ENCODE peak calls at places on chromosome 21, in five cellular contexts. X is GM12892, W is H1, O is SK-N-SH, Q is GM12878. T is an unnamed sample.

GRCh38 chr21:26966360-26966977 is 419 bp downstream of the ADAMTS5 start:
- DNase-seq in Q (no peak), O (no peak), X (no peak), W (no peak), T (peak)

GRCh38 chr21:40671721-40672120 is 175.2 kb downstream of the DSCAM start:
- DNase-seq in X (no peak), Q (no peak), W (no peak), O (no peak), T (no peak)

GRCh38 chr21:42569732-42570301 is 56.2 kb downstream of the SLC37A1 start:
- DNase-seq in W (no peak), O (no peak), Q (no peak), X (no peak), T (no peak)

GRCh38 chr21:44940116-44940631 is 345 bp downstream of the SLX9 start:
- DNase-seq in W (no peak), O (no peak), X (no peak), Q (no peak), T (no peak)

GRCh38 chr21:15788847-15789548 is 59.2 kb downstream of the USP25 start:
- DNase-seq in Q (no peak), W (no peak), O (no peak), X (no peak), T (no peak)

GRCh38 chr21:42662430-42663199 is 9.2 kb downstream of the PDE9A start:
- DNase-seq in O (no peak), W (no peak), Q (no peak), X (no peak), T (no peak)

GRCh38 chr21:21151231-21151630 is 153.0 kb downstream of the NCAM2 start:
- DNase-seq in W (no peak), X (no peak), O (no peak), Q (no peak), T (no peak)

GRCh38 chr21:41510500-41510899 is 2.5 kb upstream of the TMPRSS2 start:
- DNase-seq in O (no peak), Q (no peak), W (no peak), X (no peak), T (no peak)

GRCh38 chr21:33212159-33212851 is 17.4 kb upstream of the IFNAR2 start:
- DNase-seq in W (no peak), O (no peak), X (no peak), Q (no peak), T (no peak)

GRCh38 chr21:44517175-44517899 is 22.7 kb downstream of the KRTAP10-1 start:
- DNase-seq in X (no peak), Q (peak), O (peak), W (no peak), T (no peak)

GRCh38 chr21:14737922-14738321 is 191.8 kb upstream of the SAMSN1 start:
- DNase-seq in X (no peak), W (no peak), Q (no peak), O (peak), T (no peak)

GRCh38 chr21:42481169-42481568 is 14.9 kb downstream of the RSPH1 start:
- DNase-seq in W (no peak), X (no peak), O (no peak), Q (no peak), T (no peak)

GRCh38 chr21:41817228-41817627 is 50.4 kb upstream of the RIPK4 start:
- DNase-seq in X (peak), Q (no peak), W (no peak), O (peak), T (peak)

GRCh38 chr21:41593784-41594138 is 85.8 kb upstream of the TMPRSS2 start:
- DNase-seq in Q (no peak), W (no peak), X (no peak), O (no peak), T (no peak)

GRCh38 chr21:44813149-44813548 is 4.7 kb downstream of the SUMO3 start:
- DNase-seq in X (no peak), W (no peak), Q (no peak), O (no peak), T (no peak)

GRCh38 chr21:14711287-14711686 is 165.2 kb upstream of the SAMSN1 start:
- DNase-seq in O (no peak), Q (no peak), W (no peak), X (no peak), T (no peak)

GRCh38 chr21:43907751-43908150 is 42.7 kb downstream of the AGPAT3 start:
- DNase-seq in O (no peak), W (no peak), Q (no peak), X (no peak), T (no peak)

GRCh38 chr21:43609501-43610340 is 49.6 kb downstream of the HSF2BP start:
- DNase-seq in W (no peak), Q (no peak), X (no peak), O (peak), T (no peak)

GRCh38 chr21:42565206-42565810 is 51.7 kb downstream of the SLC37A1 start:
- DNase-seq in Q (no peak), X (no peak), O (no peak), W (no peak), T (no peak)

GRCh38 chr21:9839011-9839661 is 682.2 kb upstream of the TPTE start:
- DNase-seq in O (peak), W (no peak), Q (no peak), X (no peak), T (no peak)

GRCh38 chr21:14603202-14603601 is 57.1 kb upstream of the SAMSN1 start:
- DNase-seq in X (no peak), W (no peak), Q (no peak), O (no peak), T (no peak)

GRCh38 chr21:15289896-15290841 is 225.4 kb upstream of the NRIP1 start:
- DNase-seq in X (no peak), O (peak), Q (no peak), W (no peak), T (no peak)

GRCh38 chr21:43597052-43597451 is 62.2 kb downstream of the HSF2BP start:
- DNase-seq in X (no peak), O (no peak), W (no peak), Q (no peak), T (no peak)

GRCh38 chr21:26958792-26959191 is 8.1 kb downstream of the ADAMTS5 start:
- DNase-seq in W (no peak), Q (no peak), O (no peak), X (no peak), T (no peak)

GRCh38 chr21:18832950-18833349 is 429.4 kb upstream of the TMPRSS15 start:
- DNase-seq in X (no peak), O (no peak), W (no peak), Q (no peak), T (no peak)

GRCh38 chr21:32742470-32742869 is 14.7 kb upstream of the SYNJ1 start:
- DNase-seq in W (no peak), O (no peak), X (no peak), Q (no peak), T (no peak)

GRCh38 chr21:42233067-42233981 is 14.4 kb downstream of the ABCG1 start:
- DNase-seq in O (peak), W (no peak), Q (peak), X (peak), T (peak)

GRCh38 chr21:15005391-15005790 is 59.4 kb downstream of the NRIP1 start:
- DNase-seq in O (no peak), X (no peak), Q (no peak), W (peak), T (no peak)

GRCh38 chr21:32844653-32845443 is 73.3 kb upstream of the PAXBP1 start:
- DNase-seq in O (no peak), W (no peak), Q (no peak), X (no peak), T (no peak)

DNA sequence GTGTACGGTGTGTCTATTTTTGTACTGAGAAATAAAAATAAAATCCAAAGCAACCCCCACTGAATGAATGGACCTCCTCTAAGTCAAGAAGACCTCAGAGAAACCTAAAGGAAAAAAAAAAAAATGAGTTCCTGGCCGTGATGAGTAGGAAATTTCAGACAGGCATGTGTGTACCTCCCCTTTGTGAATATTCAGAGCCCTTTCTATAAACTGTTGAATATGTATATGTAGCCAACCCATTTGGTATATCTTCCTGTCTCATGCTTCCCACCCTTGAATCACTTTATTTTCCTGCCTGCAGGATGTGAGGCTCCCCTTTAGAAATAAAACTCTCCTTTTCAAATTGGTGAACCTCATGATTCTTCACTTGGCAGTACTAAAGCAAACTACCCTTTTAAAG is 887.8 kb upstream of the NCAM2 start:
- DNase-seq in Q (no peak), X (no peak), W (no peak), O (no peak), T (no peak)
- TF ChIP-seq TAF1 in Q (no peak), X (no peak), W (no peak), O (no peak), T (no peak)

GRCh38 chr21:25400427-25400826 is 206.9 kb downstream of the MRPL39 start:
- DNase-seq in Q (no peak), X (no peak), W (no peak), O (no peak), T (no peak)

GRCh38 chr21:25398630-25399029 is 208.7 kb downstream of the MRPL39 start:
- DNase-seq in W (no peak), Q (no peak), X (no peak), O (no peak), T (no peak)

GRCh38 chr21:25396135-25396711 is 211.1 kb downstream of the MRPL39 start:
- DNase-seq in Q (peak), O (no peak), W (no peak), X (peak), T (peak)
- TF ChIP-seq TAF1 in Q (no peak), O (no peak), W (no peak), X (no peak), T (peak)

DNA sequence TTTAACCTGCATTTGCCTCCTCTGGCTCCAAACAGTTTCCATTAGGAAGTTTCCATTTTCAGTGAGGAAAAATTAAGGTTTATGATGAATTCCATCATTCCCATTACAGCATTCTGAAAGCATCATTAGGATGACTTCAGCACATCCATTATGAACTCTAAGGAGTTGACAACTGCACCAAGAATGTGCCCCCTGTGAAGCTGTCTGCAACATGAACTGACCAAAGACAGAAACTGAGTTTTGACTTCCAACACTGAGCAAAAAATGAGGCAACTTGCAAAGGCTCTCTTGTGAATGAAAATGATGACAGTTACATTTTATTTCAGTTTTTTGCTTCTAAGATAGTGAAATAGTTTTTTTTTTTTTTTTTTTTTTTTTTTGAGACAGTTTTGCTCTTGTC is 18.3 kb upstream of the KCNE1 start:
- DNase-seq in W (no peak), Q (no peak), O (no peak), X (no peak), T (no peak)
- TF ChIP-seq TAF1 in W (no peak), Q (no peak), O (no peak), X (no peak), T (no peak)

GRCh38 chr21:29648710-29649240 is 291.0 kb downstream of the GRIK1 start:
- DNase-seq in Q (no peak), W (no peak), X (no peak), O (no peak), T (no peak)

GRCh38 chr21:29643289-29643688 is 296.5 kb downstream of the GRIK1 start:
- DNase-seq in W (no peak), O (no peak), X (no peak), Q (no peak), T (no peak)

GRCh38 chr21:29647353-29647781 is 292.4 kb downstream of the GRIK1 start:
- DNase-seq in W (no peak), X (no peak), O (no peak), Q (no peak), T (no peak)

GRCh38 chr21:29642551-29643245 is 297.1 kb downstream of the GRIK1 start:
- DNase-seq in W (no peak), Q (no peak), O (no peak), X (no peak), T (no peak)

GRCh38 chr21:29645666-29646553 is 293.9 kb downstream of the GRIK1 start:
- DNase-seq in O (no peak), Q (no peak), X (no peak), W (no peak), T (no peak)
- TF ChIP-seq TAF1 in O (no peak), Q (no peak), X (no peak), W (no peak), T (no peak)

GRCh38 chr21:45963225-45963555 is 18.4 kb upstream of the COL6A1 start:
- DNase-seq in W (no peak), O (no peak), Q (no peak), X (no peak), T (no peak)

GRCh38 chr21:45964649-45965048 is 16.9 kb upstream of the COL6A1 start:
- DNase-seq in O (no peak), W (no peak), X (no peak), Q (no peak), T (no peak)

GRCh38 chr21:45965084-45965826 is 16.3 kb upstream of the COL6A1 start:
- DNase-seq in O (no peak), X (no peak), Q (no peak), W (no peak), T (no peak)

GRCh38 chr21:45959779-45960390 is 21.7 kb upstream of the COL6A1 start:
- DNase-seq in W (no peak), O (no peak), Q (no peak), X (no peak), T (no peak)

GRCh38 chr21:45962531-45963224 is 18.9 kb upstream of the COL6A1 start:
- DNase-seq in W (no peak), Q (no peak), O (no peak), X (no peak), T (no peak)
- TF ChIP-seq TAF1 in W (no peak), Q (no peak), O (no peak), X (no peak), T (no peak)

DNA sequence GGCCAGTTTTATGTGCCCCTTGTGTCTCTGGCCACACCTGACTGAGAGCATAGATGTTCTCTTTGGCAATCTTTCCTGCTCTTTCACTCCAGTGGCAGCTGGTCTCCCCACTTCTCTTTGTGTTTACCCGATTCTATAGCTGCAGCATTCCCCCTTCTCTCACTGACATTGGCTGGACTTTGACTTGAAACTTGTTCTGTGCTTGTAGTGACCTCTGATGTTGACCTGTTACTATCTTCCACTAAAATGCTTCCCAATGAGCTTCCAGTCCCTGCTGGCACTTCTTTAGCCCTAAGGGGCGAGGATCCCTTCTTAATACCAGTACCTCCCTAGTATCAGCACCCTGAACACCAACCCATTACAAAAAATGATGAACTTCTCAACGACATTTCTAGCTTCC is 653.3 kb downstream of the LTN1 start:
- DNase-seq in X (no peak), W (no peak), Q (no peak), O (no peak), T (no peak)
- TF ChIP-seq TAF1 in X (no peak), W (no peak), Q (no peak), O (no peak), T (no peak)

DNA sequence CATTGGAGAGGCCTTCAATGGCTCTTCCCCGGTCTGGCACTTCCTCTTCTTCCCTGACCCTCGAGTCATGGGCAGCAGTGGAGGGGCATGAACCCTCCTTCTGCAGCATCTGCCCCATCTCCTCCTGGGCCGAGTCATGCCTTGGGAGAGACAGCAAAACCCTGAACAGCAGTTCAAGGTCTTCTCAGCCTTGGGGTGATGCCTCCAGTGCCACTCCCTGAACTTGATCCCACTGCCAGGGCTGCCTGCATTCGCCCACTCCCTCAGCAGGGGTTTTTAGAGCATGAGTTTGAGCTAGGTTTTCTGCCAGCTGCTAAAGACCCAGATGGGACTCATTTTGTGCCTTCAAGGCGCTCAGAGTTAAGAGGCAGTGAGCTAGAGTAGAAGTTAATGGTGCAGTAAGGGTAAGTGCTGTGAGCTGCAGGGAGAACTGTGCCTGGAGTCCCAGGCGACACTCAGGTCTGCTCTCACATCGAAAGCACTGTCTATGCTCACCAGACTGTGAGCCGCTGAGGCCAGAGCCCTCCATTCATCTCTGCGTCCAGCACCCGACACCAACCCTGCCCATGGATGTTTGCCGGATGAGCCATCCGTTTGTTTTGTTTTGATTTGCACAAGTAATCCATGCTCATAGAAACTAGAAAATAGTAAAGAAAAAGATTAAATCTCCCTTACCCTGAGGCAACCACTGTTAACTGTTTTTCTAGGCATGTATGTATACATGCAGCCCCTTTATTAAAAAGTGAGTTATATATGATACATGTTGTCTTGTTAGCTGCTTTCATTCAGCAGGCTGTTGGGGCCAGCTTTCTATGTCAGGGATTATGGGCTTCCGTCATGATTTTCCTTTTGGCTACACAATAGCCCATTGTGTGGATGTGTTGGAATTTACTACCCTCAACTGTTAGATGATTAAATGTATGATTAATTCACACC is 67.9 kb downstream of the VPS26C start:
- DNase-seq in Q (no peak), O (peak), X (no peak), W (no peak), T (no peak)
- TF ChIP-seq TAF1 in Q (no peak), O (no peak), X (no peak), W (no peak), T (no peak)

GRCh38 chr21:38669186-38669585 is 136.5 kb upstream of the ETS2 start:
- DNase-seq in W (no peak), O (peak), X (no peak), Q (no peak), T (no peak)
- TF ChIP-seq TAF1 in W (no peak), O (no peak), X (no peak), Q (no peak), T (no peak)

DNA sequence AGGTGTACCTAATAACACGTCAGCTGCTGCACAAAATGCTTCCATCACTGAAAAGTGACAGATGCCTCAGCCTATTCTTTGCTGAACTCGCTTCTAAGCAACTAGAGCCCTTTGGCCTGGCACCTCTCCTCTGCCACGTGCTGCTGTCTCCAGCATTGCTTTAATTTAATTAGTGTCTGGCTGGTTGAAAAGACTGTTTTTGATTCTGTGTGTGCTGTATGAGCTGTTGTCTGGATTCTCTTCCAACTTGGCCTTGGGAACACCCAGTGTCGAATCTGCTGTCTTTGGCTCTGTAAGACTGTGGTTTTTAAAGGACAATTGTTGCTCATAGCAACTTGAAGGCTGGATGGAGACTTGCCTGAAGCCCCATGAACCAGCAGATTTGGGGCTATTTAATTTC is 109.5 kb downstream of the PSMG1 start:
- DNase-seq in W (no peak), O (no peak), Q (no peak), X (no peak), T (no peak)
- TF ChIP-seq TAF1 in W (no peak), O (no peak), Q (no peak), X (no peak), T (no peak)